ENCODE peak calls at places on chromosome 19, in eight cellular contexts. Q, Z, C, W, N, M, J and I are unnamed samples.
A peak's percentile ranks its signal among the peaks of the same experiment; 100 is the strongest.

GRCh38 chr19:29745253-29745652 is 30.2 kb upstream of the C19orf12 start:
- DNase-seq in J (no peak), W (no peak), Q (no peak), C (no peak), Z (no peak), N (no peak), M (no peak), I (no peak)

GRCh38 chr19:2561895-2562294 is 86.0 kb downstream of the GADD45B start:
- DNase-seq in C (peak; percentile 37), N (no peak), Q (no peak), J (no peak), W (no peak), Z (no peak), M (no peak), I (no peak)

GRCh38 chr19:44812142-44812718 is 3.3 kb downstream of the BCAM start:
- DNase-seq in C (no peak), Z (no peak), Q (no peak), N (no peak), W (no peak), J (no peak), M (no peak), I (no peak)

GRCh38 chr19:56637976-56638555 is 4.9 kb upstream of the SMIM17 start:
- DNase-seq in Z (peak; percentile 30), M (no peak), W (no peak), C (no peak), N (peak; percentile 33), Q (peak; percentile 43), J (no peak), I (no peak)

GRCh38 chr19:39080431-39080830 is 3.7 kb upstream of the ACP7 start:
- DNase-seq in M (no peak), Q (no peak), C (no peak), Z (no peak), N (no peak), W (no peak), J (no peak), I (no peak)

GRCh38 chr19:10690351-10690781 is 10.9 kb upstream of the QTRT1 start:
- DNase-seq in J (no peak), M (no peak), W (no peak), Q (no peak), C (no peak), N (peak; percentile 14), Z (no peak), I (no peak)

GRCh38 chr19:40609561-40610395 is 8.6 kb downstream of the LTBP4 start:
- DNase-seq in J (no peak), Q (peak; percentile 97), N (peak; percentile 55), Z (no peak), W (no peak), C (peak; percentile 74), M (peak; percentile 94), I (no peak)

GRCh38 chr19:38629568-38629967 is 10.6 kb downstream of the EIF3K start:
- DNase-seq in M (no peak), Z (no peak), W (no peak), Q (no peak), N (no peak), C (no peak), J (no peak), I (no peak)

GRCh38 chr19:37914908-37915307 is 7.9 kb downstream of the SIPA1L3 start:
- DNase-seq in J (no peak), M (no peak), W (no peak), N (no peak), C (no peak), Q (no peak), Z (no peak), I (no peak)

GRCh38 chr19:11699931-11700794 is 38.6 kb downstream of the ZNF823 start:
- DNase-seq in N (no peak), J (peak; percentile 0), Q (no peak), C (no peak), W (no peak), Z (peak; percentile 15), M (no peak), I (no peak)

GRCh38 chr19:7862413-7862951 is 11.7 kb downstream of the PRR36 start:
- DNase-seq in C (peak; percentile 70), M (no peak), N (no peak), Q (peak; percentile 73), Z (no peak), W (no peak), J (no peak), I (no peak)

GRCh38 chr19:11496391-11497163 is 9.1 kb downstream of the ZNF653 start:
- DNase-seq in Q (peak; percentile 63), W (no peak), N (peak; percentile 74), M (no peak), C (peak; percentile 20), J (no peak), Z (peak; percentile 37), I (peak; percentile 24)